ENCODE peak calls at places on chromosomes 5 and 9, in eight cellular contexts. W is CD8-positive, alpha-beta memory T cell; D is esophagus squamous epithelium; C is cardiac muscle cell; A is adrenal gland; P is kidney; V is CD4-positive, CD25-positive, alpha-beta regulatory T cell; F is neuronal stem cell. O is an unnamed sample. For H3K36me3, the result is how much of the 10 kb centered on the place peaks cover.

GRCh38 chr5:150637245-150638052 is 3.0 kb upstream of the SYNPO start:
- DNase-seq in W (no peak), D (no peak), C (peak), A (peak), P (peak), V (no peak), F (no peak), O (no peak)

GRCh38 chr5:91884036-91884435 is 500.9 kb upstream of the ARRDC3 start:
- DNase-seq in W (no peak), D (no peak), C (no peak), A (no peak), P (no peak), V (no peak), F (no peak), O (no peak)

GRCh38 chr5:176985516-176985915 is 21.1 kb downstream of the UIMC1 start:
- DNase-seq in W (no peak), D (no peak), C (no peak), A (no peak), P (no peak), V (peak), F (no peak), O (no peak)

GRCh38 chr9:123450096-123450495 is 94.1 kb downstream of the CRB2 start:
- DNase-seq in W (no peak), D (no peak), C (no peak), A (no peak), P (no peak), V (no peak), F (no peak), O (no peak)

GRCh38 chr9:12718482-12719026 is 25.4 kb downstream of the TYRP1 start:
- DNase-seq in W (no peak), D (no peak), C (peak), A (no peak), P (no peak), V (no peak), F (peak), O (no peak)

GRCh38 chr5:53334431-53334941 is 145.9 kb upstream of the FST start:
- DNase-seq in W (no peak), D (no peak), C (peak), A (no peak), P (no peak), V (no peak), F (no peak), O (no peak)

GRCh38 chr9:5566054-5566618 is 55.8 kb downstream of the PDCD1LG2 start:
- DNase-seq in W (no peak), D (no peak), C (no peak), A (no peak), P (no peak), V (no peak), F (no peak), O (no peak)

GRCh38 chr9:84170521-84171141 is 169.9 kb downstream of the SLC28A3 start:
- DNase-seq in W (no peak), D (no peak), C (peak), A (peak), P (peak), V (no peak), F (no peak), O (peak)

GRCh38 chr5:92939428-92939827 is 641.6 kb downstream of the NR2F1-AS1 start:
- DNase-seq in W (no peak), D (no peak), C (no peak), A (no peak), P (no peak), V (no peak), F (no peak), O (no peak)

GRCh38 chr9:16241231-16241630 is 629.2 kb downstream of the BNC2 start:
- DNase-seq in W (no peak), D (no peak), C (peak), A (no peak), P (no peak), V (no peak), F (no peak), O (no peak)

GRCh38 chr9:15139467-15139866 is 167.5 kb downstream of the TTC39B start:
- DNase-seq in W (no peak), D (no peak), C (no peak), A (no peak), P (no peak), V (no peak), F (no peak), O (no peak)

GRCh38 chr5:72436796-72437471 is 70.3 kb downstream of the ZNF366 start:
- DNase-seq in W (no peak), D (no peak), C (peak), A (no peak), P (no peak), V (no peak), F (no peak), O (no peak)

GRCh38 chr9:127121628-127122175 is 733 bp downstream of the ANGPTL2 start:
- DNase-seq in W (no peak), D (no peak), C (peak), A (peak), P (no peak), V (no peak), F (peak), O (no peak)

GRCh38 chr5:172508471-172509404 is 54.4 kb upstream of the SH3PXD2B start:
- DNase-seq in W (no peak), D (no peak), C (no peak), A (peak), P (no peak), V (no peak), F (no peak), O (no peak)

GRCh38 chr9:71121275-71122168 is at the start of gene TRPM3:
- DNase-seq in W (no peak), D (no peak), C (no peak), A (no peak), P (peak), V (no peak), F (peak), O (no peak)

GRCh38 chr5:96431376-96432244 is 1.4 kb downstream of the PCSK1 start:
- DNase-seq in W (no peak), D (no peak), C (peak), A (no peak), P (no peak), V (no peak), F (no peak), O (no peak)

GRCh38 chr5:28156981-28157380 is 1118.6 kb upstream of the CDH9 start:
- DNase-seq in W (no peak), D (no peak), C (no peak), A (no peak), P (no peak), V (no peak), F (no peak), O (no peak)

GRCh38 chr9:109600142-109600541 is 102.0 kb upstream of the PTPN3 start:
- DNase-seq in W (no peak), D (no peak), C (peak), A (no peak), P (no peak), V (no peak), F (no peak), O (no peak)

GRCh38 chr5:150317048-150318003 is 14.6 kb upstream of the ARSI start:
- DNase-seq in W (no peak), D (no peak), C (peak), A (peak), P (peak), V (no peak), F (no peak), O (no peak)

GRCh38 chr5:157686841-157687554 is 15.7 kb downstream of the C5orf52 start:
- DNase-seq in W (no peak), D (no peak), C (no peak), A (no peak), P (no peak), V (no peak), F (no peak), O (no peak)

GRCh38 chr9:13755551-13755950 is 476.1 kb upstream of the MPDZ start:
- DNase-seq in W (no peak), D (no peak), C (no peak), A (no peak), P (no peak), V (no peak), F (no peak), O (no peak)

GRCh38 chr5:24591426-24591825 is 53.4 kb downstream of the CDH10 start:
- DNase-seq in W (no peak), D (no peak), C (no peak), A (no peak), P (no peak), V (no peak), F (no peak), O (no peak)

GRCh38 chr9:117916291-117916690 is 212.1 kb downstream of the TLR4 start:
- DNase-seq in W (no peak), D (no peak), C (no peak), A (no peak), P (no peak), V (no peak), F (no peak), O (no peak)

GRCh38 chr9:29214162-29214520 is 1640.9 kb upstream of the C9orf72 start:
- DNase-seq in W (no peak), D (no peak), C (peak), A (no peak), P (no peak), V (no peak), F (no peak), O (no peak)
- H3K4me3 ChIP-seq in W (no peak), D (peak), C (peak), A (no peak), P (peak), V (no peak), F (peak), O (no peak)

DNA sequence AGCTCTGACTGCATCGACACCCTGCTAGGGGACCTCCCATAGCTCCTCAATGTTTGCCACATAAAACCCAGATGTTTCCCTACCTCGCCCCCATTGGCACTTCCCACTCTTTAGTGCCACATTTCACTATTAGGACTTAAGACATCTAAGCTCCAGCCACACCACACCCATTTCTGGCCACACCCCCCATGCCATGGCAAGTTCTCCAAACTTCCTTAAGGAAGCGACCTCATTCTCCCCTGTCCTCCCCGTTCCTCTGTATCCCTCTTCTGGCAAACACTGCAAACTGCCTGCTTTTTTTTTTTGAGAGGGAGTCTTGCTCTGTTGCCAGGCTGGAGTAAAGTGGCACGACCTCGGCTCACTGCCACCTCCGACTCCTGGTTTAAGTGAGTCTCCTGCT is 62.9 kb downstream of the USP20 start:
- DNase-seq in W (no peak), D (no peak), C (peak), A (no peak), P (no peak), V (no peak), F (no peak), O (no peak)
- H3K36me3 ChIP-seq in W (under half), D (under half), C (under half), A (under half), P (under half), V (half or more), F (under half), O (under half)

GRCh38 chr9:19442240-19442639 is 33.4 kb downstream of the ACER2 start:
- DNase-seq in W (no peak), D (no peak), C (no peak), A (no peak), P (no peak), V (no peak), F (no peak), O (no peak)

GRCh38 chr9:19451240-19452087 is 42.7 kb downstream of the ACER2 start:
- DNase-seq in W (no peak), D (no peak), C (no peak), A (no peak), P (no peak), V (no peak), F (no peak), O (no peak)

GRCh38 chr9:19441730-19442129 is 32.9 kb downstream of the ACER2 start:
- DNase-seq in W (no peak), D (no peak), C (no peak), A (no peak), P (no peak), V (peak), F (no peak), O (no peak)

GRCh38 chr9:19445452-19445851 is 36.6 kb downstream of the ACER2 start:
- DNase-seq in W (no peak), D (no peak), C (no peak), A (no peak), P (no peak), V (no peak), F (no peak), O (no peak)

DNA sequence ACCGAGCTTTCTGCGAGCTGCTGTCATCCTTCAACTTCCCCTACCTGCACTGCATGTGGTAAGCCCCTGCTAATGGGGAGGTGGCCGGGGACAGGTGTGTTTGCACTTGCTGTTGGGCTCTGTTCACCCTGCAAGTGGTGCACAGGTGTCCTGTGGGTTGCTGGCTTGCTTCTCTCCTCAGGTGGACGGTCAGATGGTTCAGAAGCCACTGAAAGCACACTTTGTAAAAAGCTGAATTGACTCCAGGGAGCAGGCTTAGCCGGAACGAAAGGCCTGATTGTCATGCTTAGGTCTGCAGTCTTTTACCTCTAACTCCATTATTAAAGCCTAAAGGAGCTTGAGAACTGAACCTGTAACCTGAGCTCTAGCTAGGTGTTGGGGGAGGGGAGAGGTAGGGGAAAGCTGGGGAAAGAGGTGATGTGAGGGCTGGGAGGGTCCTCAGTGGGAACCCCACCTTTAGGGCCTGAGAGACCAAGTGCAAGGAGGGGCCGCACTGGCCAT is 37.6 kb downstream of the ACER2 start:
- DNase-seq in W (no peak), D (no peak), C (no peak), A (no peak), P (no peak), V (no peak), F (no peak), O (no peak)
- H3K4me3 ChIP-seq in W (no peak), D (no peak), C (no peak), A (no peak), P (no peak), V (no peak), F (no peak), O (no peak)

DNA sequence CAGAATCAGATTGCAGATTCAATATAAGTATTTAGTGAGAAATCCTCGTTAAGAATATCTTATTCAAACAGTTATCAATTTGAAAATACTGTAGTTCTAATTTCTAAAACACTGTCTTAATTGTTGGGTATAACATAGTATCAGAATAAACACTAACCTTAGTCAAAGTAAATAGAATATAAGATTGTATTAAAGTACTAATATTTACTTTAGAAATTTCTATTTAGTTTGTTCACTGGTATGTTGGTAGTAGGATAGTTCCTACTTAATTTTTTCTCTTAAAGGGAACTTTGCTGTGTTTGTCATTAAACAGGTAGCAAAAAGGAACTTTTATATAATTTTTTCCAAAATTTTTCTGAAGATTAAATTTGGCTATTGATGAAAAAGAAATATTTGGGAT is 42.3 kb downstream of the FAM174A start:
- DNase-seq in W (no peak), D (no peak), C (no peak), A (no peak), P (no peak), V (no peak), F (no peak), O (no peak)
- H3K36me3 ChIP-seq in W (under half), D (under half), C (under half), A (under half), P (under half), V (under half), F (under half), O (under half)

DNA sequence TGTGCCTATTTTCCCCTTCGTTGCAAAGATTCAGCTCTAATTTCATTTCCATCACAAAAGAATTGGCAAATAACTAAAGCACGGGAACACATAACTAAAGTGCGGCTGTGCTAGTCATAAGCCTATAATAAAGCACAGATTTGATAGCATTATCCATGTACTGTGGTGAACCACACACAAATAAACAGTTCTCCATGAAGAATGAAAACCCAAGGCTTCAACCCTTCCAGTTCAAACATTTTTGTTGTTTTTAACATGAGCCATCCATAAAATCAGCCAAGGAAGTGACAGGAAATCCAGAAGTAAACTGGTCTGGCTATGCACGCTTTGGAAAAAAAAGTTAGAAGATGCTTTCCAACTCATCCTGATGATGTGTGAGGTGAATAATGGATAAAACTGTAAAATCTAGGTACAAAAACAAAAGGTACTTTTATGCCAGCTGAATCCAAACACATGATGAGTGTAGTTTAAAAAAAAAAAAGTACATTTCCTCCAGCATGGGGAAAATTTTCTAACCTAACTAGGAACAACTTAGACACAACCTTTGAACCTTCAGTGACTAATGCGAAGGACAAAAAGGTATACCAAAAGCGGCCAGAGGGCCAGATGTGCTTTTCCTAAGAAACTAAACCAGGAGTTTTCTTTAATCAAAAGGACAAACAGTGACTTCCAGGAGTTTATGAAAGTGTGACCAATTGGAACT is 10.2 kb downstream of the ZNF608 start:
- DNase-seq in W (no peak), D (no peak), C (peak), A (no peak), P (no peak), V (no peak), F (no peak), O (no peak)
- H3K4me3 ChIP-seq in W (no peak), D (no peak), C (peak), A (no peak), P (peak), V (no peak), F (no peak), O (peak)

GRCh38 chr5:132760601-132761317 is 13.5 kb downstream of the CCNI2 start:
- DNase-seq in W (no peak), D (no peak), C (no peak), A (no peak), P (no peak), V (no peak), F (no peak), O (no peak)
- H3K36me3 ChIP-seq in W (under half), D (under half), C (under half), A (under half), P (under half), V (under half), F (under half), O (under half)

DNA sequence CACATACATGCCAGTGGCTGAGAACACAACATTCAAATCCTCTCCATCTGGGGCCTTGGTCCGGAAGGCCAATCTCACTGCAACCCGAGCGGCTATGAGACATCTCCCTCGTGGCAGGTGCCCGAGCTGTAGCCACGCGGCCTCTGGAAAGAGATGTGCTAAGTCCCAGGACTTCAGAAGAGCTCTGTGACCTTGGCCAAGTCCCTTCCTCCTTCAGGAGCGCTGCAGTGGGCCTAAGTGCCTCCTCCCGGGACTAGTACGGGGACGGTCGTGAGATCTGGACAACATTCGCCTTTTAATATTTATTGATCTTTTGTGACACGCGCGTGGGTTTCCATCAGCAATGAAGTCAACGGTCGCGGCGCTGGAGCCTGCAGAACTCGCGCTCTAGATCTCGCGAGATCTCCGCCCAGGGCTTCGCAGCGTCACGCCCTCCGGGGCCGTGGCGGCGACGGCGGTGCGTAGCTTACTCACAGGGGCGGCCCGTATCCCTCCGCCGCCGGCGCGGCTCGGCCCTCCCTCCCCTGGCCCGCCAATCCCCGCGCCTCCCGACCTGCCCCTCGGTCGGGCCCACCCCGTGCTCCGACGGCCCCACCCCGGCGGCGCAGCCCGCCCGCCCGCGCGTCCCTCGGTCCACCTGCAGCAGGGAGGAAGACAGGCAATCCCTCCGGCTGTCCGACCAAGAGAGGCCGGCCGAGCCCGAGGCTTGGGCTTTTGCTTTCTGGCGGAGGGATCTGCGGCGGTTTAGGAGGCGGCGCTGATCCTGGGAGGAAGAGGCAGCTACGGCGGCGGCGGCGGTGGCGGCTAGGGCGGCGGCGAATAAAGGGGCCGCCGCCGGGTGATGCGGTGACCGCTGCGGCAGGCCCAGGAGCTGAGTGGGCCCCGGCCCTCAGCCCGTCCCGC is at the start of gene UBE2D2:
- DNase-seq in W (peak), D (peak), C (peak), A (peak), P (peak), V (peak), F (peak), O (peak)
- H3K4me3 ChIP-seq in W (peak), D (peak), C (peak), A (peak), P (peak), V (peak), F (peak), O (peak)

GRCh38 chr9:125355601-125356000 is 94.0 kb downstream of the GAPVD1 start:
- DNase-seq in W (no peak), D (no peak), C (no peak), A (no peak), P (no peak), V (no peak), F (no peak), O (no peak)
- H3K36me3 ChIP-seq in W (under half), D (under half), C (half or more), A (under half), P (under half), V (half or more), F (under half), O (half or more)